ENCODE peak calls at places on chromosomes 6 and 20, in four cellular contexts. L is H1, U is HepG2, P is GM12878. Z is an unnamed sample.

GRCh38 chr6:2823104-2823850 is 18.4 kb downstream of the SERPINB1 start:
- DNase-seq in L (no peak), U (no peak), P (no peak), Z (no peak)

GRCh38 chr6:68724054-68724453 is 89.0 kb downstream of the ADGRB3 start:
- DNase-seq in L (no peak), U (no peak), P (no peak), Z (no peak)

GRCh38 chr20:57664476-57664875 is 44.2 kb upstream of the ZBP1 start:
- DNase-seq in L (no peak), U (no peak), P (no peak), Z (no peak)

GRCh38 chr6:31597006-31597405 is 4.2 kb upstream of the NCR3 start:
- DNase-seq in L (no peak), U (peak; percentile 61), P (no peak), Z (no peak)

GRCh38 chr6:134004714-134005113 is 47.7 kb downstream of the SLC2A12 start:
- DNase-seq in L (no peak), U (no peak), P (no peak), Z (no peak)

GRCh38 chr6:128216917-128217316 is 303.5 kb downstream of the PTPRK start:
- DNase-seq in L (no peak), U (no peak), P (no peak), Z (no peak)

GRCh38 chr6:42017021-42017643 is 33.2 kb upstream of the TAF8 start:
- DNase-seq in L (no peak), U (no peak), P (no peak), Z (no peak)

GRCh38 chr6:76565932-76566331 is 493.5 kb upstream of the IMPG1 start:
- DNase-seq in L (no peak), U (no peak), P (no peak), Z (no peak)

GRCh38 chr6:5078121-5078695 is 6.9 kb upstream of the PPP1R3G start:
- DNase-seq in L (no peak), U (no peak), P (no peak), Z (no peak)

GRCh38 chr6:135842618-135843392 is 8.7 kb upstream of the PDE7B start:
- DNase-seq in L (no peak), U (no peak), P (no peak), Z (no peak)

GRCh38 chr6:125944896-125945295 is 11.7 kb upstream of the HINT3 start:
- DNase-seq in L (no peak), U (no peak), P (no peak), Z (no peak)

GRCh38 chr20:50540620-50541605 is 30.7 kb downstream of the PTPN1 start:
- DNase-seq in L (no peak), U (peak; percentile 18), P (no peak), Z (no peak)

GRCh38 chr6:28737750-28738395 is 185.9 kb downstream of the TRIM27 start:
- DNase-seq in L (no peak), U (no peak), P (no peak), Z (no peak)

GRCh38 chr6:111750753-111751684 is 122.2 kb downstream of the FYN start:
- DNase-seq in L (peak; percentile 41), U (no peak), P (no peak), Z (peak; percentile 80)

GRCh38 chr20:23540624-23541023 is 27.7 kb downstream of the CST9L start:
- DNase-seq in L (no peak), U (no peak), P (no peak), Z (no peak)

GRCh38 chr6:111618407-111618806 is 12.7 kb upstream of the TRAF3IP2 start:
- DNase-seq in L (no peak), U (no peak), P (no peak), Z (no peak)

GRCh38 chr6:99879431-99879830 is 114.6 kb downstream of the MCHR2 start:
- DNase-seq in L (no peak), U (no peak), P (no peak), Z (no peak)

GRCh38 chr6:125867483-125867935 is 76.7 kb downstream of the NCOA7 start:
- DNase-seq in L (peak; percentile 53), U (peak; percentile 24), P (no peak), Z (no peak)

GRCh38 chr6:128238248-128238647 is 282.2 kb downstream of the PTPRK start:
- DNase-seq in L (no peak), U (no peak), P (no peak), Z (no peak)

GRCh38 chr20:39214778-39215177 is 252.6 kb downstream of the DHX35 start:
- DNase-seq in L (no peak), U (no peak), P (no peak), Z (no peak)

GRCh38 chr6:111481836-111482235 is 1.2 kb downstream of the REV3L start:
- DNase-seq in L (no peak), U (peak; percentile 23), P (no peak), Z (no peak)

GRCh38 chr6:87407531-87407895 is 259 bp upstream of the CFAP206 start:
- DNase-seq in L (no peak), U (no peak), P (no peak), Z (peak; percentile 9)

GRCh38 chr6:35596448-35597442 is 84.0 kb upstream of the TULP1 start:
- DNase-seq in L (no peak), U (no peak), P (no peak), Z (no peak)

GRCh38 chr20:22492497-22492896 is 91.9 kb downstream of the FOXA2 start:
- DNase-seq in L (no peak), U (no peak), P (no peak), Z (no peak)

GRCh38 chr6:170505306-170505705 is 47.8 kb downstream of the PSMB1 start:
- DNase-seq in L (no peak), U (no peak), P (no peak), Z (no peak)

GRCh38 chr6:6466967-6467761 is 121.4 kb upstream of the LY86 start:
- DNase-seq in L (no peak), U (no peak), P (no peak), Z (no peak)

GRCh38 chr20:53711333-53712211 is 117.9 kb upstream of the ZNF217 start:
- DNase-seq in L (no peak), U (peak; percentile 69), P (no peak), Z (no peak)

GRCh38 chr6:105137388-105137787 is 42.4 kb downstream of the POPDC3 start:
- DNase-seq in L (no peak), U (no peak), P (no peak), Z (no peak)

GRCh38 chr6:45569210-45569945 is 191.6 kb upstream of the SUPT3H start:
- DNase-seq in L (no peak), U (no peak), P (no peak), Z (no peak)

GRCh38 chr6:112886415-112886814 is 539.3 kb downstream of the RFPL4B start:
- DNase-seq in L (no peak), U (no peak), P (no peak), Z (no peak)

GRCh38 chr6:166905505-166906134 is 50.7 kb downstream of the RNASET2 start:
- DNase-seq in L (no peak), U (no peak), P (no peak), Z (no peak)

GRCh38 chr6:15608406-15608805 is 54.4 kb downstream of the DTNBP1 start:
- DNase-seq in L (no peak), U (no peak), P (no peak), Z (no peak)

DNA sequence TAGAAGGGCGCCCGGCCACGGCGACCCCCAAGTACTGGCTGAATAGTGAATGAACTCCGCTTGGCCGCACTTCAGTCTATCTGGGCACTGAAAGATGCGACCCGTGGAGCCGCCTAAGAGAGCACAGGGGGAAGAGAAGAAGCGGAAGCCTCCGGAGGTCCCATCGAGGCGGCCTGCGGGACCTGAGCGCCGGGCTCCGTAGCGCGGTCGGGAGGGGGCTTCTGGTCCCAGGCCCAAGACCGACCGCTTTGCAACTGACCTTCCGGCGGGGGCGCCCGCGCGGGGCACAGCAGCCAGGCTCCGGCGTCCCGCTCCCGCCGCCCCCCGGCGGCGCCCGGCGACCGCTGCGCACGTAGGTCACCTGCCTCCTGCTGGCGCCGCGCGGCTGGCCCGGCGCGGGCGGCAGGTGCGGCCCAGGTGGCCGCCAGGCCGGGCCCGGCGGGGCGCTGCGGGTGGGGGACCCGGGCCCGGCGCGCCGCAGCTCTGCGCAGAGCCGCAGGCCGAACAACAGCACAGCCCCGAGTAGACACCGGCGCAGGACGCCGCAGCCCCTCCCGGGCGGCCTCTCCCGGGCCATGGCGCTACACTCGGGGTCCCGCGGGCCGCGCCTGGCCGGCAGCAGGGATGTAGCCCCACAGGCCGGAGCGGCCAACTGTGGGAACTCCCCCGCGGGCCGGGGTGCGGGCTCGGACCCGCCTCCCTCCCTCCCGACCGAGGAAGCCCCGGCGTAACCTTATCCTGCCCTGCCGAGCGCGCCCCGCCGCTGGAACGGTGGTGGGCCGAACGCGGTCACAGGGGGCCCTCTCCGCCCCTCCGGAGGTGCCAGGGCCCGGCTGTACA is at the start of gene METTL24:
- DNase-seq in L (no peak), U (no peak), P (no peak), Z (no peak)
- TF ChIP-seq ZNF274 in L (no peak), U (no peak), P (no peak), Z (no peak)

DNA sequence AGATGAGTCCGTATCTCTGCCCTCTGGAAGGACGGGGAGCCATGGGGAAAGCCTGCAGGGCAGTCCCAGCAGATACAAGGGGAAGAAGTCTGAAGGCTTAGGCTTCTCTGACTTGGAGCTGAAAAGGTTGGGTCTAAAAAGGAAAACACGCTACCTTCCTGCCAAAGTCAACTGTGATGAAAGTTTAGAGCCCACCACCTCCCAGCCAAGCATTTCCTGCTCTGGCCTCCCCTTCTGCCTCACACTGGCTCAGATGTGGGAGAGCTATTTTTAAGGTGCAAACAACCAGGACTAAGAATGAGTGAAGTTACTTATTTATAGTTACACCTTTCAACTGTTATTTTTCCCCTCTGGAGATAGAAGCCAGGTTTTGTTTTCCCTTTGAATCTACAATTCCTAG is 21.2 kb downstream of the NEDD9 start:
- DNase-seq in L (no peak), U (no peak), P (no peak), Z (no peak)
- H3K4me1 ChIP-seq in L (peaks cover 7% of the 10 kb centered on the region), U (peaks cover 100% of the 10 kb centered on the region), P (peaks cover 3% of the 10 kb centered on the region), Z (peaks cover 2% of the 10 kb centered on the region)

GRCh38 chr6:77857421-77857820 is 204.6 kb downstream of the MEI4 start:
- DNase-seq in L (no peak), U (no peak), P (no peak), Z (no peak)

GRCh38 chr6:77853401-77853800 is 200.6 kb downstream of the MEI4 start:
- DNase-seq in L (no peak), U (no peak), P (no peak), Z (no peak)
- TF ChIP-seq SUZ12 in L (no peak), U (no peak), P (no peak), Z (no peak)

GRCh38 chr6:13303668-13304017 is 24.7 kb downstream of the TBC1D7 start:
- DNase-seq in L (no peak), U (no peak), P (peak; percentile 76), Z (no peak)

GRCh38 chr6:13305791-13306190 is 22.5 kb downstream of the TBC1D7 start:
- DNase-seq in L (no peak), U (no peak), P (no peak), Z (no peak)

GRCh38 chr6:13304101-13304500 is 24.2 kb downstream of the TBC1D7 start:
- DNase-seq in L (no peak), U (no peak), P (no peak), Z (no peak)

GRCh38 chr6:13305256-13305650 is 23.1 kb downstream of the TBC1D7 start:
- DNase-seq in L (no peak), U (no peak), P (no peak), Z (no peak)

DNA sequence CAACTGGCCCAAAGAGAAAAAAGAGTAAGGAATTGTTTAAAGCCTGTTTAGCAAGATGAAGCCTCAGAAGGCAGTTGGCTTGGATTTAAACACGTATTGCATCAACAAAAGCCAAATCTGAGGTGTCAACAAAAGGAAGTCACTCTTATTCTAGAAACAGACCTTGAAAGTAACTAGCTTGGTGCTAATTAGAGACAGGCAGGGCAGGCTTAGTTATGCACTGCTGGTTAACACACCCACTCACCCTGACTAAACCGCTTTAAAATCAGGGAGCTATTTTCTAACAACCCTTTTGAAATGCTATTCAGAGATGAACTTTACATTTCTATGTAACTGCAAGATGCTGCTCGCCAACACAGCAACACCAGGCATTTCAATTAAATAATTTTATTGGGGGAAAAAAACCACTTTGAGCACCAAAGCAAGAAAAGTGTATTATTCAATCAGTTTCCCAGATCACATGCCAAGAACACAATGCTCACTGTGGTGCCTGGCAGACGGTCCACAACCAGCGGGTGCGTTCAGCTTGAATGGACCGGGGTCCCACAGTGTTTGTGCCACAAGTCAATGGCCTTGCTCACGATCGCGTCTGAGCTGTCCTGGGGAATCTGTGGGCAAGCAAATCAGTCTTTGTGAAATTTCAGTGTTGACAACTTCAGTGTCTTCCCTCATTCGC is 23.6 kb downstream of the TBC1D7 start:
- DNase-seq in L (no peak), U (no peak), P (peak; percentile 77), Z (no peak)
- TF ChIP-seq ZNF274 in L (no peak), U (no peak), P (no peak), Z (no peak)